ENCODE peak calls at places on chromosomes 16 and 17, in four cellular contexts. I, P, K and B are unnamed samples.

GRCh38 chr17:73705594-73705993 is 61.3 kb upstream of the SDK2 start:
- DNase-seq in P (peak; percentile 32), I (peak; percentile 80), K (no peak), B (no peak)

GRCh38 chr16:29736764-29737163 is 9.0 kb downstream of the C16orf54 start:
- DNase-seq in P (no peak), I (no peak), K (no peak), B (no peak)

GRCh38 chr17:32142857-32143524 is 689 bp downstream of the RHOT1 start:
- DNase-seq in P (peak; percentile 68), K (peak; percentile 68), I (peak; percentile 80), B (no peak)

GRCh38 chr17:75487351-75488070 is 27.8 kb downstream of the CASKIN2 start:
- DNase-seq in K (no peak), I (no peak), P (no peak), B (no peak)

GRCh38 chr17:73625006-73625405 is 19.2 kb downstream of the SDK2 start:
- DNase-seq in K (no peak), P (peak; percentile 94), I (no peak), B (no peak)

GRCh38 chr16:31284926-31285325 is 25.2 kb downstream of the ITGAM start:
- DNase-seq in I (no peak), P (no peak), K (no peak), B (no peak)

GRCh38 chr17:75417054-75417453 is 11.6 kb upstream of the GRB2 start:
- DNase-seq in K (no peak), I (no peak), P (no peak), B (no peak)

GRCh38 chr16:22220076-22220453 is 14.0 kb downstream of the EEF2K start:
- DNase-seq in P (no peak), I (no peak), K (no peak), B (no peak)

GRCh38 chr17:21689604-21690003 is 2.7 kb upstream of the KCNJ18 start:
- DNase-seq in P (peak; percentile 15), I (peak; percentile 60), K (no peak), B (peak; percentile 38)

GRCh38 chr17:61575352-61575975 is 15.6 kb downstream of the NACA2 start:
- DNase-seq in K (no peak), P (no peak), I (no peak), B (no peak)

GRCh38 chr16:53041196-53041977 is 11.3 kb downstream of the CHD9NB start:
- DNase-seq in I (peak; percentile 69), K (no peak), P (peak; percentile 93), B (no peak)

GRCh38 chr17:35283767-35284166 is 40.9 kb downstream of the SLFN5 start:
- DNase-seq in K (no peak), I (no peak), P (no peak), B (no peak)

GRCh38 chr16:67651847-67652246 is 6.9 kb downstream of the CARMIL2 start:
- DNase-seq in P (no peak), I (no peak), K (no peak), B (no peak)

GRCh38 chr17:51455931-51456330 is 195.6 kb downstream of the UTP18 start:
- DNase-seq in K (no peak), I (no peak), P (no peak), B (no peak)

GRCh38 chr17:68909066-68909465 is 46.1 kb downstream of the ABCA8 start:
- DNase-seq in I (peak; percentile 84), P (peak; percentile 95), K (no peak), B (no peak)

GRCh38 chr17:43373343-43373742 is 25.4 kb upstream of the ARL4D start:
- DNase-seq in K (no peak), P (no peak), I (no peak), B (no peak)

GRCh38 chr16:57618306-57619132 is 9.9 kb upstream of the ADGRG1 start:
- DNase-seq in I (no peak), K (no peak), P (peak; percentile 78), B (no peak)